ENCODE peak calls at places on chromosomes 3 and 15, in seven cellular contexts. Y is D341Med; H is HEK293T; W is HepG2; R is pons; M is stimulated activated CD8-positive, alpha-beta memory T cell treated with anti-CD3 and anti-CD28 coated beads, Interleukin-15, amount 100 ng/mL, for 24 hours; J is sigmoid colon. V is an unnamed sample.

GRCh38 chr15:57367556-57367955 is 8.7 kb upstream of the CGNL1 start:
- DNase-seq in Y (no peak), H (no peak), W (no peak), R (no peak), M (no peak), J (no peak), V (no peak)

GRCh38 chr15:71447328-71448250 is 332.3 kb downstream of the THSD4 start:
- DNase-seq in Y (no peak), H (no peak), W (no peak), R (no peak), M (no peak), J (no peak), V (no peak)

GRCh38 chr3:11140054-11140712 is 14.1 kb upstream of the HRH1 start:
- DNase-seq in Y (no peak), H (no peak), W (no peak), R (peak; percentile 31), M (no peak), J (no peak), V (no peak)

GRCh38 chr3:72345237-72345878 is 502.9 kb downstream of the SHQ1 start:
- DNase-seq in Y (no peak), H (no peak), W (no peak), R (no peak), M (no peak), J (no peak), V (no peak)

GRCh38 chr3:195771651-195772300 is 40.0 kb downstream of the MUC4 start:
- DNase-seq in Y (no peak), H (no peak), W (no peak), R (no peak), M (no peak), J (peak; percentile 60), V (peak; percentile 25)

GRCh38 chr3:126986001-126986400 is 3.1 kb downstream of the PLXNA1 start:
- DNase-seq in Y (no peak), H (no peak), W (no peak), R (no peak), M (no peak), J (no peak), V (no peak)

GRCh38 chr15:40081691-40082194 is 26.9 kb downstream of the BMF start:
- DNase-seq in Y (no peak), H (no peak), W (peak; percentile 96), R (peak; percentile 97), M (no peak), J (peak; percentile 86), V (no peak)

GRCh38 chr3:159627634-159628033 is 361.0 kb upstream of the IL12A start:
- DNase-seq in Y (no peak), H (no peak), W (no peak), R (no peak), M (no peak), J (no peak), V (no peak)

GRCh38 chr3:128274837-128275236 is 121.6 kb downstream of the EEFSEC start:
- DNase-seq in Y (no peak), H (no peak), W (no peak), R (no peak), M (no peak), J (no peak), V (no peak)

GRCh38 chr15:50777045-50777444 is 11.5 kb upstream of the SPPL2A start:
- DNase-seq in Y (no peak), H (no peak), W (no peak), R (no peak), M (no peak), J (no peak), V (no peak)

GRCh38 chr3:173371848-173372487 is 25.6 kb upstream of the NLGN1 start:
- DNase-seq in Y (peak; percentile 50), H (peak; percentile 43), W (no peak), R (peak; percentile 66), M (no peak), J (no peak), V (no peak)

GRCh38 chr3:194745427-194746184 is 59.9 kb downstream of the FAM43A start:
- DNase-seq in Y (no peak), H (no peak), W (no peak), R (no peak), M (no peak), J (no peak), V (no peak)

GRCh38 chr3:129676985-129677384 is 70.5 kb upstream of the PLXND1 start:
- DNase-seq in Y (no peak), H (no peak), W (no peak), R (no peak), M (no peak), J (no peak), V (no peak)

GRCh38 chr3:47896736-47897135 is 93.8 kb downstream of the DHX30 start:
- DNase-seq in Y (no peak), H (no peak), W (no peak), R (peak; percentile 44), M (no peak), J (no peak), V (no peak)

GRCh38 chr15:100107151-100107550 is 234.6 kb downstream of the ADAMTS17 start:
- DNase-seq in Y (no peak), H (no peak), W (no peak), R (no peak), M (no peak), J (no peak), V (peak; percentile 25)

V was measured in mesothelial cell of epicardium.